ENCODE peak calls at places on chromosomes 16 and 17, in six cellular contexts. One of them, this sample, is unnamed.

GRCh38 chr17:41937970-41938851 is 7.8 kb downstream of the ODAD4 start:
- DNase-seq in A549: no peak
- DNase-seq in choroid plexus epithelial cell: no peak
- DNase-seq in OCI-LY7: no peak
- DNase-seq in AG04450: no peak
- DNase-seq in tibial nerve: no peak
- DNase-seq in this sample: no peak

GRCh38 chr17:67256075-67256732 is 11.2 kb upstream of the HELZ start:
- DNase-seq in A549: no peak
- DNase-seq in choroid plexus epithelial cell: no peak
- DNase-seq in OCI-LY7: no peak
- DNase-seq in AG04450: no peak
- DNase-seq in tibial nerve: no peak
- DNase-seq in this sample: no peak

GRCh38 chr16:84055366-84055765 is 12.8 kb upstream of the SLC38A8 start:
- DNase-seq in A549: no peak
- DNase-seq in choroid plexus epithelial cell: no peak
- DNase-seq in OCI-LY7: no peak
- DNase-seq in AG04450: no peak
- DNase-seq in tibial nerve: no peak
- DNase-seq in this sample: no peak

GRCh38 chr17:15377608-15378007 is 36.2 kb upstream of the TEKT3 start:
- DNase-seq in A549: no peak
- DNase-seq in choroid plexus epithelial cell: peak; percentile 58
- DNase-seq in OCI-LY7: no peak
- DNase-seq in AG04450: peak; percentile 13
- DNase-seq in tibial nerve: no peak
- DNase-seq in this sample: peak; percentile 74

GRCh38 chr16:24731722-24732419 is 2.4 kb downstream of the TNRC6A start:
- DNase-seq in A549: no peak
- DNase-seq in choroid plexus epithelial cell: peak; percentile 12
- DNase-seq in OCI-LY7: no peak
- DNase-seq in AG04450: no peak
- DNase-seq in tibial nerve: no peak
- DNase-seq in this sample: no peak

GRCh38 chr16:85752511-85753420 is 1.9 kb upstream of the C16orf74 start:
- DNase-seq in A549: no peak
- DNase-seq in choroid plexus epithelial cell: peak; percentile 63
- DNase-seq in OCI-LY7: peak; percentile 66
- DNase-seq in AG04450: no peak
- DNase-seq in tibial nerve: no peak
- DNase-seq in this sample: no peak

GRCh38 chr17:7258731-7259554 is 3.3 kb downstream of the CLDN7 start:
- DNase-seq in A549: peak; percentile 64
- DNase-seq in choroid plexus epithelial cell: peak; percentile 29
- DNase-seq in OCI-LY7: no peak
- DNase-seq in AG04450: no peak
- DNase-seq in tibial nerve: no peak
- DNase-seq in this sample: no peak

GRCh38 chr16:81537721-81538561 is 93.3 kb downstream of the CMIP start:
- DNase-seq in A549: no peak
- DNase-seq in choroid plexus epithelial cell: peak; percentile 79
- DNase-seq in OCI-LY7: peak; percentile 34
- DNase-seq in AG04450: no peak
- DNase-seq in tibial nerve: no peak
- DNase-seq in this sample: no peak

GRCh38 chr17:5813357-5813756 is 229.0 kb upstream of the NLRP1 start:
- DNase-seq in A549: no peak
- DNase-seq in choroid plexus epithelial cell: no peak
- DNase-seq in OCI-LY7: no peak
- DNase-seq in AG04450: no peak
- DNase-seq in tibial nerve: no peak
- DNase-seq in this sample: no peak

GRCh38 chr17:17098426-17099035 is 56.3 kb downstream of the MPRIP start:
- DNase-seq in A549: no peak
- DNase-seq in choroid plexus epithelial cell: peak; percentile 49
- DNase-seq in OCI-LY7: no peak
- DNase-seq in AG04450: no peak
- DNase-seq in tibial nerve: peak; percentile 29
- DNase-seq in this sample: no peak

GRCh38 chr17:17557796-17558195 is 33.7 kb downstream of the PEMT start:
- DNase-seq in A549: no peak
- DNase-seq in choroid plexus epithelial cell: no peak
- DNase-seq in OCI-LY7: no peak
- DNase-seq in AG04450: no peak
- DNase-seq in tibial nerve: no peak
- DNase-seq in this sample: no peak

GRCh38 chr16:14024300-14024699 is 46.8 kb upstream of the MRTFB start:
- DNase-seq in A549: no peak
- DNase-seq in choroid plexus epithelial cell: peak; percentile 49
- DNase-seq in OCI-LY7: peak; percentile 15
- DNase-seq in AG04450: no peak
- DNase-seq in tibial nerve: no peak
- DNase-seq in this sample: no peak

GRCh38 chr17:35448214-35448898 is at the start of gene SLFN13:
- DNase-seq in A549: peak; percentile 88
- DNase-seq in choroid plexus epithelial cell: peak; percentile 60
- DNase-seq in OCI-LY7: peak; percentile 22
- DNase-seq in AG04450: no peak
- DNase-seq in tibial nerve: peak; percentile 39
- DNase-seq in this sample: no peak

GRCh38 chr17:78122991-78123249 is 5.6 kb downstream of the TMC6 start:
- DNase-seq in A549: no peak
- DNase-seq in choroid plexus epithelial cell: no peak
- DNase-seq in OCI-LY7: no peak
- DNase-seq in AG04450: no peak
- DNase-seq in tibial nerve: no peak
- DNase-seq in this sample: no peak

GRCh38 chr16:57284952-57285263 is 436 bp upstream of the PLLP start:
- DNase-seq in A549: no peak
- DNase-seq in choroid plexus epithelial cell: no peak
- DNase-seq in OCI-LY7: no peak
- DNase-seq in AG04450: no peak
- DNase-seq in tibial nerve: no peak
- DNase-seq in this sample: no peak

GRCh38 chr17:46057366-46057765 is 58.3 kb downstream of the STH start:
- DNase-seq in A549: peak; percentile 50
- DNase-seq in choroid plexus epithelial cell: peak; percentile 43
- DNase-seq in OCI-LY7: no peak
- DNase-seq in AG04450: no peak
- DNase-seq in tibial nerve: no peak
- DNase-seq in this sample: no peak

GRCh38 chr17:8868529-8868951 is 1.1 kb upstream of the PIK3R6 start:
- DNase-seq in A549: no peak
- DNase-seq in choroid plexus epithelial cell: no peak
- DNase-seq in OCI-LY7: no peak
- DNase-seq in AG04450: no peak
- DNase-seq in tibial nerve: no peak
- DNase-seq in this sample: no peak

GRCh38 chr16:73853968-73854367 is 442.6 kb upstream of the PSMD7 start:
- DNase-seq in A549: no peak
- DNase-seq in choroid plexus epithelial cell: no peak
- DNase-seq in OCI-LY7: no peak
- DNase-seq in AG04450: no peak
- DNase-seq in tibial nerve: no peak
- DNase-seq in this sample: no peak

GRCh38 chr17:19287651-19288050 is 50.5 kb downstream of the EPN2 start:
- DNase-seq in A549: no peak
- DNase-seq in choroid plexus epithelial cell: no peak
- DNase-seq in OCI-LY7: no peak
- DNase-seq in AG04450: no peak
- DNase-seq in tibial nerve: no peak
- DNase-seq in this sample: no peak

GRCh38 chr17:43574348-43574747 is 28.2 kb upstream of the ETV4 start:
- DNase-seq in A549: no peak
- DNase-seq in choroid plexus epithelial cell: no peak
- DNase-seq in OCI-LY7: no peak
- DNase-seq in AG04450: no peak
- DNase-seq in tibial nerve: no peak
- DNase-seq in this sample: no peak

GRCh38 chr16:26395700-26396099 is 671.0 kb upstream of the C16orf82 start:
- DNase-seq in A549: no peak
- DNase-seq in choroid plexus epithelial cell: no peak
- DNase-seq in OCI-LY7: no peak
- DNase-seq in AG04450: no peak
- DNase-seq in tibial nerve: no peak
- DNase-seq in this sample: no peak

GRCh38 chr17:2042355-2042929 is 620 bp downstream of the OVCA2 start:
- DNase-seq in A549: peak; percentile 61
- DNase-seq in choroid plexus epithelial cell: peak; percentile 78
- DNase-seq in OCI-LY7: no peak
- DNase-seq in AG04450: no peak
- DNase-seq in tibial nerve: no peak
- DNase-seq in this sample: no peak

GRCh38 chr17:55263565-55264272 is 1.0 kb upstream of the HLF start:
- DNase-seq in A549: no peak
- DNase-seq in choroid plexus epithelial cell: no peak
- DNase-seq in OCI-LY7: no peak
- DNase-seq in AG04450: no peak
- DNase-seq in tibial nerve: no peak
- DNase-seq in this sample: no peak

GRCh38 chr16:86044881-86045600 is 146.1 kb downstream of the IRF8 start:
- DNase-seq in A549: no peak
- DNase-seq in choroid plexus epithelial cell: no peak
- DNase-seq in OCI-LY7: peak; percentile 10
- DNase-seq in AG04450: no peak
- DNase-seq in tibial nerve: no peak
- DNase-seq in this sample: no peak

GRCh38 chr16:77238593-77238992 is 39.4 kb downstream of the SYCE1L start:
- DNase-seq in A549: no peak
- DNase-seq in choroid plexus epithelial cell: no peak
- DNase-seq in OCI-LY7: no peak
- DNase-seq in AG04450: no peak
- DNase-seq in tibial nerve: no peak
- DNase-seq in this sample: no peak

GRCh38 chr16:64153718-64154117 is 968.1 kb downstream of the CDH11 start:
- DNase-seq in A549: no peak
- DNase-seq in choroid plexus epithelial cell: peak; percentile 48
- DNase-seq in OCI-LY7: no peak
- DNase-seq in AG04450: no peak
- DNase-seq in tibial nerve: no peak
- DNase-seq in this sample: no peak

GRCh38 chr16:921321-921905 is 49.4 kb downstream of the LMF1 start:
- DNase-seq in A549: no peak
- DNase-seq in choroid plexus epithelial cell: no peak
- DNase-seq in OCI-LY7: no peak
- DNase-seq in AG04450: no peak
- DNase-seq in tibial nerve: no peak
- DNase-seq in this sample: no peak

GRCh38 chr16:71894229-71894920 is 956 bp upstream of the IST1 start:
- DNase-seq in A549: peak; percentile 70
- DNase-seq in choroid plexus epithelial cell: peak; percentile 79
- DNase-seq in OCI-LY7: peak; percentile 43
- DNase-seq in AG04450: no peak
- DNase-seq in tibial nerve: peak; percentile 54
- DNase-seq in this sample: no peak

GRCh38 chr17:66548158-66548557 is 245.7 kb downstream of the PRKCA start:
- DNase-seq in A549: no peak
- DNase-seq in choroid plexus epithelial cell: no peak
- DNase-seq in OCI-LY7: no peak
- DNase-seq in AG04450: no peak
- DNase-seq in tibial nerve: no peak
- DNase-seq in this sample: no peak

GRCh38 chr16:4342866-4343744 is 8.0 kb downstream of the PAM16 start:
- DNase-seq in A549: no peak
- DNase-seq in choroid plexus epithelial cell: no peak
- DNase-seq in OCI-LY7: no peak
- DNase-seq in AG04450: no peak
- DNase-seq in tibial nerve: no peak
- DNase-seq in this sample: no peak

GRCh38 chr16:57834936-57835335 is 32.6 kb upstream of the KIFC3 start:
- DNase-seq in A549: peak; percentile 54
- DNase-seq in choroid plexus epithelial cell: peak; percentile 66
- DNase-seq in OCI-LY7: no peak
- DNase-seq in AG04450: no peak
- DNase-seq in tibial nerve: no peak
- DNase-seq in this sample: no peak

GRCh38 chr17:57735707-57736106 is 9.4 kb downstream of the CCDC182 start:
- DNase-seq in A549: peak; percentile 42
- DNase-seq in choroid plexus epithelial cell: no peak
- DNase-seq in OCI-LY7: peak; percentile 64
- DNase-seq in AG04450: no peak
- DNase-seq in tibial nerve: no peak
- DNase-seq in this sample: no peak
- TF ChIP-seq CTCF in A549: peak; percentile 42
- TF ChIP-seq CTCF in choroid plexus epithelial cell: peak; percentile 31
- TF ChIP-seq CTCF in OCI-LY7: peak; percentile 81
- TF ChIP-seq CTCF in AG04450: peak; percentile 6
- TF ChIP-seq CTCF in tibial nerve: no peak
- TF ChIP-seq CTCF in this sample: no peak

GRCh38 chr17:34156401-34156740 is 98.7 kb upstream of the CCL2 start:
- DNase-seq in A549: no peak
- DNase-seq in choroid plexus epithelial cell: no peak
- DNase-seq in OCI-LY7: no peak
- DNase-seq in AG04450: no peak
- DNase-seq in tibial nerve: no peak
- DNase-seq in this sample: no peak
- H3K4me3 ChIP-seq in A549: no peak overlapping the region
- H3K4me3 ChIP-seq in choroid plexus epithelial cell: no peak overlapping the region
- H3K4me3 ChIP-seq in OCI-LY7: no peak overlapping the region
- H3K4me3 ChIP-seq in AG04450: no peak overlapping the region
- H3K4me3 ChIP-seq in tibial nerve: no peak overlapping the region
- H3K4me3 ChIP-seq in this sample: no peak overlapping the region

DNA sequence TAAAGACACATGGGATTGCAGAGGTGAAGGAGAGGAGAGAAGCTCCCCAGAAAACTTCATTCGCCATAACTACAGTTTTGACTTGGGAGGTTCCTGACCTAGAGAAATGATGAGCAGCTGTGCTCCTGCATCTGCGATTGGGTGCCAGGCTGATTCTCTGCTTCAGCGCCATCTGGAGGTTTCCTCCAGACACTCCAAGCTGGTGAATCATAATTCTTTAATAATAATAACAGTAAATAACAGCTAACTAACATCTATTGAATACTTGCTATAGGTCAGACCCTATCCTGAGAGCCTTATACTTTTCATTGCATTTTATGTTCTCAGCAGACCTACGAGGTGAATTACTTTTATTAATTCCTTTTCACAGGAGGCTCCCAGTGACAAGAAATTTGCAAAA is 575.8 kb downstream of the TOX3 start:
- DNase-seq in A549: peak; percentile 20
- DNase-seq in choroid plexus epithelial cell: peak; percentile 61
- DNase-seq in OCI-LY7: peak; percentile 1
- DNase-seq in AG04450: no peak
- DNase-seq in tibial nerve: no peak
- DNase-seq in this sample: no peak
- TF ChIP-seq CTCF in A549: no peak
- TF ChIP-seq CTCF in choroid plexus epithelial cell: peak; percentile 79
- TF ChIP-seq CTCF in OCI-LY7: peak; percentile 60
- TF ChIP-seq CTCF in AG04450: peak; percentile 57
- TF ChIP-seq CTCF in tibial nerve: no peak
- TF ChIP-seq CTCF in this sample: peak; percentile 44

DNA sequence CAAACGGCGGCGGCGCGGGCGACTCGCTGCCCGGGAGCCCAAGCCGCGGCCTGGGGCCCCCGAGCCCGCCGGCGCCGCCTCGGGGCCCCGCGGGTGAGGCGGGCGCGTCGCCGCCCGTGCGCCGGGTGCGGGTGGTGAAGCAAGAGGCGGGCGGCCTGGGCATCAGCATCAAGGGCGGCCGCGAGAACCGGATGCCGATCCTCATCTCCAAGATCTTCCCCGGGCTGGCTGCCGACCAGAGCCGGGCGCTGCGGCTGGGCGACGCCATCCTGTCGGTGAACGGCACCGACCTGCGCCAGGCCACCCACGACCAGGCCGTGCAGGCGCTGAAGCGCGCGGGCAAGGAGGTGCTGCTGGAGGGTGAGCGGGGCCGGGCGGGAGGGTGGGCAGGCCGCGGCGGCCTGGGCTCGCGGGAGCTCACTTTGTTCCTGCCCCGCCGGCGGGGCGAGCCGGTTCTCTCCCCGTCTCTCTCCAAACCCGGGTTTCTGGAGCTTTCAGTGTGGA is 475 bp downstream of the SNTB2 start:
- DNase-seq in A549: peak; percentile 43
- DNase-seq in choroid plexus epithelial cell: no peak
- DNase-seq in OCI-LY7: peak; percentile 69
- DNase-seq in AG04450: no peak
- DNase-seq in tibial nerve: peak; percentile 37
- DNase-seq in this sample: no peak
- H3K4me3 ChIP-seq in A549: peak overlapping the region; percentile 74
- H3K4me3 ChIP-seq in choroid plexus epithelial cell: peak overlapping the region; percentile 86
- H3K4me3 ChIP-seq in OCI-LY7: peak overlapping the region; percentile 79
- H3K4me3 ChIP-seq in AG04450: peak overlapping the region; percentile 77
- H3K4me3 ChIP-seq in tibial nerve: peak overlapping the region; percentile 65
- H3K4me3 ChIP-seq in this sample: peak overlapping the region; percentile 68

This sample was measured in AG09309.